ENCODE peak calls at places on chromosomes 5 and 9, in four cellular contexts. U is amygdala, K is NCI-H345, W is dorsolateral prefrontal cortex. B is an unnamed sample.

GRCh38 chr9:105044458-105044857 is 116.5 kb upstream of the ABCA1 start:
- DNase-seq in U (no peak), K (peak; percentile 52), W (no peak), B (no peak)

GRCh38 chr9:7780261-7780988 is 19.2 kb downstream of the DMAC1 start:
- DNase-seq in U (no peak), K (no peak), W (no peak), B (no peak)

GRCh38 chr5:136408996-136409395 is 43.7 kb upstream of the TRPC7 start:
- DNase-seq in U (no peak), K (no peak), W (no peak), B (no peak)

GRCh38 chr5:151591144-151591819 is at the start of gene FAT2:
- DNase-seq in U (no peak), K (no peak), W (no peak), B (no peak)

GRCh38 chr5:180938294-180938693 is 39.3 kb downstream of the BTNL8 start:
- DNase-seq in U (no peak), K (no peak), W (no peak), B (no peak)

GRCh38 chr9:512555-513272 is 298.0 kb downstream of the DOCK8 start:
- DNase-seq in U (no peak), K (peak; percentile 16), W (no peak), B (no peak)

GRCh38 chr5:106116682-106117081 is 1554.1 kb downstream of the EFNA5 start:
- DNase-seq in U (no peak), K (no peak), W (no peak), B (no peak)

GRCh38 chr9:132422574-132422973 is 12.6 kb downstream of the CFAP77 start:
- DNase-seq in U (no peak), K (no peak), W (no peak), B (no peak)

GRCh38 chr5:150108711-150109605 is 22.6 kb upstream of the CSF1R start:
- DNase-seq in U (no peak), K (no peak), W (no peak), B (no peak)

GRCh38 chr5:139633295-139634027 is 14.7 kb upstream of the CXXC5 start:
- DNase-seq in U (no peak), K (peak; percentile 78), W (peak; percentile 76), B (peak; percentile 36)

GRCh38 chr9:123749580-123750202 is 180.2 kb downstream of the DENND1A start:
- DNase-seq in U (no peak), K (no peak), W (no peak), B (no peak)

GRCh38 chr5:1778138-1779020 is 21.3 kb downstream of the MRPL36 start:
- DNase-seq in U (no peak), K (no peak), W (peak; percentile 26), B (no peak)

GRCh38 chr5:125484272-125485002 is 738.0 kb upstream of the ZNF608 start:
- DNase-seq in U (peak; percentile 76), K (peak; percentile 67), W (peak; percentile 91), B (peak; percentile 65)

GRCh38 chr5:151499636-151500035 is 52.2 kb downstream of the SLC36A1 start:
- DNase-seq in U (no peak), K (no peak), W (no peak), B (no peak)

GRCh38 chr9:2623046-2623865 is 1.7 kb downstream of the VLDLR start:
- DNase-seq in U (peak; percentile 80), K (peak; percentile 44), W (peak; percentile 84), B (peak; percentile 60)

GRCh38 chr9:71830929-71831328 is 62.6 kb upstream of the CEMIP2 start:
- DNase-seq in U (no peak), K (no peak), W (no peak), B (no peak)

GRCh38 chr5:72494700-72495124 is 12.5 kb downstream of the ZNF366 start:
- DNase-seq in U (no peak), K (no peak), W (no peak), B (no peak)

GRCh38 chr9:4344946-4345345 is 45.1 kb upstream of the GLIS3 start:
- DNase-seq in U (no peak), K (no peak), W (no peak), B (no peak)

GRCh38 chr5:122352331-122352730 is 40.3 kb downstream of the SNCAIP start:
- DNase-seq in U (no peak), K (no peak), W (no peak), B (no peak)

GRCh38 chr9:120579139-120579749 is 723 bp downstream of the CDK5RAP2 start:
- DNase-seq in U (no peak), K (no peak), W (no peak), B (no peak)

GRCh38 chr5:90689064-90689463 is 130.5 kb downstream of the ADGRV1 start:
- DNase-seq in U (no peak), K (no peak), W (no peak), B (no peak)

GRCh38 chr9:70120834-70121510 is 77.3 kb downstream of the MAMDC2 start:
- DNase-seq in U (no peak), K (no peak), W (no peak), B (no peak)

GRCh38 chr9:84788803-84789462 is 119.4 kb downstream of the NTRK2 start:
- DNase-seq in U (no peak), K (no peak), W (no peak), B (no peak)

GRCh38 chr9:7676757-7677156 is 122.8 kb downstream of the DMAC1 start:
- DNase-seq in U (no peak), K (no peak), W (no peak), B (no peak)

GRCh38 chr5:172707285-172708182 is 63.5 kb downstream of the DUSP1 start:
- DNase-seq in U (peak; percentile 39), K (peak; percentile 77), W (peak; percentile 75), B (peak; percentile 53)

GRCh38 chr5:6404129-6404528 is 25.8 kb upstream of the MED10 start:
- DNase-seq in U (no peak), K (no peak), W (no peak), B (no peak)

GRCh38 chr5:37836173-37837100 is 3.4 kb downstream of the GDNF start:
- DNase-seq in U (peak; percentile 20), K (no peak), W (no peak), B (no peak)

GRCh38 chr5:72394688-72395087 is 74.5 kb downstream of the PTCD2 start:
- DNase-seq in U (no peak), K (no peak), W (no peak), B (no peak)

GRCh38 chr5:133859073-133859472 is 109.4 kb downstream of the C5orf15 start:
- DNase-seq in U (no peak), K (no peak), W (no peak), B (no peak)

GRCh38 chr9:35659340-35659739 is 1.2 kb downstream of the CCDC107 start:
- DNase-seq in U (no peak), K (peak; percentile 15), W (no peak), B (no peak)

GRCh38 chr9:35619800-35620158 is 1.6 kb upstream of the CD72 start:
- DNase-seq in U (no peak), K (no peak), W (no peak), B (no peak)

GRCh38 chr5:96026334-96027065 is 64.8 kb upstream of the ELL2 start:
- DNase-seq in U (no peak), K (no peak), W (no peak), B (no peak)

GRCh38 chr5:146401021-146401420 is 46.1 kb upstream of the TCERG1 start:
- DNase-seq in U (no peak), K (no peak), W (no peak), B (no peak)

GRCh38 chr9:16653491-16654407 is 216.7 kb downstream of the BNC2 start:
- DNase-seq in U (no peak), K (peak; percentile 39), W (no peak), B (no peak)

GRCh38 chr5:52269853-52270252 is 517.9 kb upstream of the ITGA1 start:
- DNase-seq in U (no peak), K (peak; percentile 25), W (no peak), B (no peak)

GRCh38 chr5:1006656-1007071 is 1.9 kb upstream of the NKD2 start:
- DNase-seq in U (no peak), K (no peak), W (peak; percentile 19), B (no peak)

GRCh38 chr5:64201986-64202385 is 36.3 kb downstream of the RNF180 start:
- DNase-seq in U (no peak), K (no peak), W (no peak), B (no peak)

GRCh38 chr5:38936269-38936668 is 90.5 kb downstream of the OSMR start:
- DNase-seq in U (no peak), K (no peak), W (no peak), B (no peak)